ENCODE peak calls at places on chromosomes 6 and 20, in four cellular contexts. One of them, this sample, is unnamed.

GRCh38 chr20:46963758-46964181 is 69.1 kb downstream of the EYA2 start:
- DNase-seq in sigmoid colon: no peak
- DNase-seq in fibroblast of pulmonary artery: no peak
- DNase-seq in HFF-Myc: no peak
- DNase-seq in this sample: no peak

GRCh38 chr6:107611060-107611824 is 121.3 kb downstream of the SOBP start:
- DNase-seq in sigmoid colon: no peak
- DNase-seq in fibroblast of pulmonary artery: peak; percentile 16
- DNase-seq in HFF-Myc: no peak
- DNase-seq in this sample: no peak

GRCh38 chr6:28896505-28897392 is 27.0 kb downstream of the TRIM27 start:
- DNase-seq in sigmoid colon: peak; percentile 81
- DNase-seq in fibroblast of pulmonary artery: peak; percentile 67
- DNase-seq in HFF-Myc: peak; percentile 37
- DNase-seq in this sample: peak; percentile 22

GRCh38 chr20:13013411-13013810 is 4.6 kb downstream of the SPTLC3 start:
- DNase-seq in sigmoid colon: no peak
- DNase-seq in fibroblast of pulmonary artery: no peak
- DNase-seq in HFF-Myc: no peak
- DNase-seq in this sample: no peak

GRCh38 chr6:110618591-110619267 is 142.3 kb upstream of the SLC22A16 start:
- DNase-seq in sigmoid colon: no peak
- DNase-seq in fibroblast of pulmonary artery: peak; percentile 18
- DNase-seq in HFF-Myc: no peak
- DNase-seq in this sample: no peak

GRCh38 chr20:36401336-36401735 is 95.2 kb downstream of the DLGAP4 start:
- DNase-seq in sigmoid colon: no peak
- DNase-seq in fibroblast of pulmonary artery: no peak
- DNase-seq in HFF-Myc: no peak
- DNase-seq in this sample: no peak

GRCh38 chr6:10373642-10374359 is 41.1 kb downstream of the TFAP2A start:
- DNase-seq in sigmoid colon: no peak
- DNase-seq in fibroblast of pulmonary artery: no peak
- DNase-seq in HFF-Myc: no peak
- DNase-seq in this sample: peak; percentile 40

GRCh38 chr20:3059489-3059888 is 11.9 kb upstream of the OXT start:
- DNase-seq in sigmoid colon: no peak
- DNase-seq in fibroblast of pulmonary artery: no peak
- DNase-seq in HFF-Myc: no peak
- DNase-seq in this sample: no peak

GRCh38 chr6:139376054-139376355 is 1.6 kb upstream of the CITED2 start:
- DNase-seq in sigmoid colon: peak; percentile 69
- DNase-seq in fibroblast of pulmonary artery: no peak
- DNase-seq in HFF-Myc: no peak
- DNase-seq in this sample: no peak

GRCh38 chr6:28648035-28648877 is 122.6 kb downstream of the GPX5 start:
- DNase-seq in sigmoid colon: no peak
- DNase-seq in fibroblast of pulmonary artery: peak; percentile 80
- DNase-seq in HFF-Myc: peak; percentile 73
- DNase-seq in this sample: peak; percentile 34

GRCh38 chr6:93896081-93896480 is 476.7 kb upstream of the EPHA7 start:
- DNase-seq in sigmoid colon: no peak
- DNase-seq in fibroblast of pulmonary artery: no peak
- DNase-seq in HFF-Myc: no peak
- DNase-seq in this sample: peak; percentile 12

GRCh38 chr6:17101422-17102257 is at the start of gene STMND1:
- DNase-seq in sigmoid colon: peak; percentile 74
- DNase-seq in fibroblast of pulmonary artery: peak; percentile 33
- DNase-seq in HFF-Myc: no peak
- DNase-seq in this sample: no peak

GRCh38 chr20:62362991-62363919 is 3.9 kb downstream of the LAMA5 start:
- DNase-seq in sigmoid colon: peak; percentile 90
- DNase-seq in fibroblast of pulmonary artery: no peak
- DNase-seq in HFF-Myc: no peak
- DNase-seq in this sample: no peak

GRCh38 chr6:166424431-166424830 is 41.7 kb upstream of the MPC1 start:
- DNase-seq in sigmoid colon: no peak
- DNase-seq in fibroblast of pulmonary artery: no peak
- DNase-seq in HFF-Myc: no peak
- DNase-seq in this sample: no peak

GRCh38 chr6:27752038-27752885 is 159.9 kb downstream of the OR2B2 start:
- DNase-seq in sigmoid colon: peak; percentile 72
- DNase-seq in fibroblast of pulmonary artery: peak; percentile 87
- DNase-seq in HFF-Myc: peak; percentile 67
- DNase-seq in this sample: no peak

GRCh38 chr6:71123051-71123450 is 165.6 kb upstream of the OGFRL1 start:
- DNase-seq in sigmoid colon: no peak
- DNase-seq in fibroblast of pulmonary artery: peak; percentile 50
- DNase-seq in HFF-Myc: no peak
- DNase-seq in this sample: no peak

GRCh38 chr6:158801655-158802294 is 17.4 kb downstream of the EZR start:
- DNase-seq in sigmoid colon: no peak
- DNase-seq in fibroblast of pulmonary artery: no peak
- DNase-seq in HFF-Myc: no peak
- DNase-seq in this sample: no peak

GRCh38 chr6:16523550-16524379 is 237.5 kb downstream of the ATXN1 start:
- DNase-seq in sigmoid colon: no peak
- DNase-seq in fibroblast of pulmonary artery: peak; percentile 96
- DNase-seq in HFF-Myc: no peak
- DNase-seq in this sample: no peak

GRCh38 chr6:122122686-122123085 is 276.8 kb upstream of the HSF2 start:
- DNase-seq in sigmoid colon: no peak
- DNase-seq in fibroblast of pulmonary artery: no peak
- DNase-seq in HFF-Myc: no peak
- DNase-seq in this sample: no peak

GRCh38 chr6:26272171-26272631 is 92.8 kb upstream of the BTN3A2 start:
- DNase-seq in sigmoid colon: peak; percentile 74
- DNase-seq in fibroblast of pulmonary artery: no peak
- DNase-seq in HFF-Myc: no peak
- DNase-seq in this sample: no peak

GRCh38 chr6:7268362-7269310 is 44.4 kb downstream of the SSR1 start:
- DNase-seq in sigmoid colon: peak; percentile 52
- DNase-seq in fibroblast of pulmonary artery: no peak
- DNase-seq in HFF-Myc: no peak
- DNase-seq in this sample: no peak

GRCh38 chr6:79070206-79070825 is 7.7 kb downstream of the PHIP start:
- DNase-seq in sigmoid colon: no peak
- DNase-seq in fibroblast of pulmonary artery: no peak
- DNase-seq in HFF-Myc: no peak
- DNase-seq in this sample: no peak

GRCh38 chr6:142839686-142840040 is 105.3 kb downstream of the HIVEP2 start:
- DNase-seq in sigmoid colon: no peak
- DNase-seq in fibroblast of pulmonary artery: no peak
- DNase-seq in HFF-Myc: no peak
- DNase-seq in this sample: no peak

DNA sequence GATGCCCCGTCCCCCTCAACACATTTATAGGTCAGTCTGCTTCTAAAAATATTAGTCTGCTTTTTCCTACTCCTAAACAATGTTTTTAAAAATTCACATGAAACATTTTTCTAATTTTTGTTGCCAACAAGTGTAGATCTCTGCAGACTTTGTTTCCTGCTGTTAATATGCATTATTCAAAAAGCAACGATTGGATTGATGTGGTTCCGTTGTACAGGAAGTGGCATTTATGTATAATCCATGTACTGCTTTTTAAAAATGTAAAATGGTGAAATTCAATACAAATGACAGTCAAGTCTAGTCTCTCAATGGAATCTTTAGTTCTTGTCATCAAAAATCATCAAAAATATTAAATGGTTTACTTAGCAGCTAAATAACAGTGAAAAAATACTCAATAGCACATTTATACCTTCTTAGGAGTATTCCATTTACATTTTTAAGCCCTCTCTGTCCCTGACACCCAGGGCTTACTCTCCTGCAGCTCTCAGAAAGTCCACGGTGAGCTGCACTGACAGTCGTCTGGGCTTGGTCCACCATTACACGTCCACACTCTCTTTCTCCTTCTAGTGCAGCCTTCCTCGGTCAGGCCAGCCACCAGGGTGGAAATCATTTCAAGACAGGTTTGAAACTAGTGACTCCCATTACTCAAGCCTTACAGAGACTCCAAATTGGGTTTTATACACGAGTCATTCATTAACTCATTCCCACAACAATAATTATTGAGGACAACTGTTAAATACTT is 211.5 kb downstream of the TMEM200A start:
- DNase-seq in sigmoid colon: no peak
- DNase-seq in fibroblast of pulmonary artery: no peak
- DNase-seq in HFF-Myc: no peak
- DNase-seq in this sample: no peak
- TF ChIP-seq CTCF in sigmoid colon: no peak
- TF ChIP-seq CTCF in fibroblast of pulmonary artery: no peak
- TF ChIP-seq CTCF in HFF-Myc: no peak
- TF ChIP-seq CTCF in this sample: no peak

DNA sequence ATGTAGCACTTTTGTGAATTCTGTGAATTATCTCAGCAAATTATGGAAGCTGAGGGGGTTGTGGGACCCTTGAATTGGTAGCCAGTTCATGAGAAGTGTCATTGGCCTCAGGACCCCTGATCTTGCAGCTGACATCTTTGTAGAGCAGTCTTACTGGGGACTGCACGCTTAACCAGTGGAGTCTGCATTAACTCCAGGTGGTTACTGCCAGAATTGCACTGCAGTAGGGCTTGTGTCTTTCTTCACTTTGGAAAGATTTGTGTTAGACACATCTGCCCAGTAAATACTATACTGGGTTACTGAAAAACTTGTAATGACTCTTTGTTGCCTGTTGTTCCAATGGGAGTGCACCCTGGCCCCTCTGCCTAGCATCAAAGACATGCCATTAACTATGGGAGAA is 21.2 kb upstream of the CDKN1A start:
- DNase-seq in sigmoid colon: no peak
- DNase-seq in fibroblast of pulmonary artery: no peak
- DNase-seq in HFF-Myc: no peak
- DNase-seq in this sample: no peak
- TF ChIP-seq CTCF in sigmoid colon: no peak
- TF ChIP-seq CTCF in fibroblast of pulmonary artery: no peak
- TF ChIP-seq CTCF in HFF-Myc: no peak
- TF ChIP-seq CTCF in this sample: peak; percentile 7

DNA sequence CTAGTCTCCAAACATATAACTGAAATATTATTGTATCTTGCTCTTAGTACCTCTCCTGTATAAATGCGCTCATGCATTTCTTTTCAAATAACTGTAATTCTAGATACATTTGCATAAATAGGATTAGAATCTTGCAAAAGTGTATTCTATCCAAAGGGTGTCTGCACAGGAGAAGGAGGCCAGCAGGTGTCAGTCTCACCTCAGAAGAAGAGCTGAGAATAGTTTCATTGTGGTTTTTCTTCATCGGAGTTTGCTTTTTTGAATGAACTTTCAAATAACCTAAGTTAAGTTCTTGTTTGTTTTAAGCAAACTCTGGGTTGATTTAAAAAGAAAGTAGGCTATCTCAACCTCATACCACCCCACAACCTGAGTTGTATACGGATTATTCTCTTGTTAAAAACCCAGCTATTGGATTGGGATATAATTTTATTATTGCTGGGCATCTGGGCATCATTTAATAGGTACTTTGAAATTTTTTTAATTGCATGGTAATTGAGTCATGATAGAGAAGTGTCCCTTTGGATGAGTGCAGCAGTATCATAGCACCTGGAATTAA is 125.0 kb upstream of the MLIP start:
- DNase-seq in sigmoid colon: no peak
- DNase-seq in fibroblast of pulmonary artery: peak; percentile 82
- DNase-seq in HFF-Myc: peak; percentile 70
- DNase-seq in this sample: peak; percentile 68
- TF ChIP-seq CTCF in sigmoid colon: no peak
- TF ChIP-seq CTCF in fibroblast of pulmonary artery: peak; percentile 96
- TF ChIP-seq CTCF in HFF-Myc: peak; percentile 81
- TF ChIP-seq CTCF in this sample: peak; percentile 88

GRCh38 chr6:323730-324088 is 31.4 kb downstream of the DUSP22 start:
- DNase-seq in sigmoid colon: peak; percentile 57
- DNase-seq in fibroblast of pulmonary artery: no peak
- DNase-seq in HFF-Myc: no peak
- DNase-seq in this sample: no peak

GRCh38 chr6:322940-323729 is 30.8 kb downstream of the DUSP22 start:
- DNase-seq in sigmoid colon: peak; percentile 60
- DNase-seq in fibroblast of pulmonary artery: no peak
- DNase-seq in HFF-Myc: no peak
- DNase-seq in this sample: no peak

GRCh38 chr6:320351-321157 is 28.3 kb downstream of the DUSP22 start:
- DNase-seq in sigmoid colon: peak; percentile 59
- DNase-seq in fibroblast of pulmonary artery: no peak
- DNase-seq in HFF-Myc: no peak
- DNase-seq in this sample: no peak

GRCh38 chr6:321158-321438 is 28.8 kb downstream of the DUSP22 start:
- DNase-seq in sigmoid colon: peak; percentile 32
- DNase-seq in fibroblast of pulmonary artery: no peak
- DNase-seq in HFF-Myc: no peak
- DNase-seq in this sample: no peak

GRCh38 chr6:322205-322930 is 30.1 kb downstream of the DUSP22 start:
- DNase-seq in sigmoid colon: peak; percentile 32
- DNase-seq in fibroblast of pulmonary artery: no peak
- DNase-seq in HFF-Myc: no peak
- DNase-seq in this sample: no peak
- TF ChIP-seq CTCF in sigmoid colon: no peak
- TF ChIP-seq CTCF in fibroblast of pulmonary artery: no peak
- TF ChIP-seq CTCF in HFF-Myc: no peak
- TF ChIP-seq CTCF in this sample: no peak

DNA sequence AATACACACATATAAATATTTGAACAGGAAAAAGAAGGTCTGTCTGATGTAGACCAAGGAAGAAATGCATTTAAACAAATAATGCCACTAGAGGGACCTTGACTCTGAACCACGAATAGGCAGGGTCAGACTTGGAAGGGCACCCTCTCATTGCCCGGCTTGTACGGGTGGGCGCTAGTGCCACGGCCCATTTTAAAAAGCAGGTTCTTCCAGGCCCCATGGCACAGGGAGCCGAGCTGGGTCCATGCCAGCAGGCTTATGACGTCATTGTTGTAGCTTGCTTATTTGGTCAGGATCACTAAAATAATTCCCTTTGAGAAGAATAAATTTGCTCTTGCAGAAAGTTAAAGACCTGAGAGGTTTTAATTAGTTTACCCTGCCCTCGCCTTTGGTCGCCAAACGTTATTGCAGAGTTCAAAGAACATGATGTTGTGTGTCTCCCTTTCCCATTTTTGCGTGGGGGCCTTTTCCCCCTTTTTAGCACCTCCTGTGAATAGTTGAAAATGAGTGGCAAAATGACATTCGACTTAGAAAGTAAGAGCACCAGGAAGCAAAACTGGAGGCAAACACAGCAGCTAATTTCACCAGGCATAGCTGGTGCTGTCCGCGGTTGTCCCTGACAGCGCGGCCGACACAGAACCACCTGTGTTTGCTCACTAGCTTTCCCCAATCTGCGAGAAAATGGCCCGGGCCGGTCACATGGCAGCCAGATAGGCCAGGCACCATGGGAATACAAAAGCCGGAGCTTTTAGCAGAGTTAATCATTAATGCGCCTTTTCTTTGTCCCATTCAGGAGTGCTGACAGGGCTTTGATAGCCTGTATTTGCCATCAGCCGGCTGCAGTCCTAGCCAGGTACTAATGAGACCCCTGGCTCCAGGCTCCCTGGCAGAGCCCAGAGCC is 93.8 kb downstream of the FOXA2 start:
- DNase-seq in sigmoid colon: peak; percentile 50
- DNase-seq in fibroblast of pulmonary artery: peak; percentile 3
- DNase-seq in HFF-Myc: no peak
- DNase-seq in this sample: no peak
- TF ChIP-seq CTCF in sigmoid colon: no peak
- TF ChIP-seq CTCF in fibroblast of pulmonary artery: no peak
- TF ChIP-seq CTCF in HFF-Myc: no peak
- TF ChIP-seq CTCF in this sample: no peak